ENCODE peak calls at places on chromosome 2, in five cellular contexts. N is fibroblast of pulmonary artery, A is mucosa of descending colon, R is pancreas, L is neural crest cell. O is an unnamed sample.

GRCh38 chr2:162430323-162430722 is 86.4 kb downstream of the GCA start:
- DNase-seq in N (peak), A (peak), R (no peak), L (no peak), O (no peak)

GRCh38 chr2:180040146-180040925 is 33.2 kb upstream of the CWC22 start:
- DNase-seq in N (peak), A (no peak), R (no peak), L (no peak), O (no peak)

GRCh38 chr2:180707867-180708205 is 272.6 kb upstream of the UBE2E3 start:
- DNase-seq in N (peak), A (peak), R (no peak), L (no peak), O (no peak)

GRCh38 chr2:172804423-172804822 is 68.8 kb downstream of the RAPGEF4 start:
- DNase-seq in N (no peak), A (no peak), R (no peak), L (no peak), O (no peak)

GRCh38 chr2:25258814-25259743 is 82.6 kb downstream of the DNMT3A start:
- DNase-seq in N (no peak), A (no peak), R (no peak), L (no peak), O (no peak)

GRCh38 chr2:113160962-113161361 is 12.8 kb upstream of the PSD4 start:
- DNase-seq in N (no peak), A (peak), R (no peak), L (no peak), O (no peak)

GRCh38 chr2:24402242-24403092 is 42.1 kb upstream of the ITSN2 start:
- DNase-seq in N (no peak), A (peak), R (peak), L (no peak), O (no peak)

GRCh38 chr2:138708682-138709241 is 71.4 kb downstream of the NXPH2 start:
- DNase-seq in N (peak), A (no peak), R (no peak), L (no peak), O (no peak)

GRCh38 chr2:39667142-39667880 is 1.6 kb downstream of the TMEM178A start:
- DNase-seq in N (no peak), A (no peak), R (no peak), L (no peak), O (no peak)

GRCh38 chr2:112646102-112646719 is 472 bp downstream of the SLC20A1 start:
- DNase-seq in N (no peak), A (peak), R (peak), L (peak), O (no peak)

GRCh38 chr2:71995067-71995665 is 152.5 kb downstream of the CYP26B1 start:
- DNase-seq in N (peak), A (no peak), R (no peak), L (no peak), O (no peak)

GRCh38 chr2:74548919-74549684 is 4.6 kb downstream of the LOXL3 start:
- DNase-seq in N (no peak), A (peak), R (peak), L (peak), O (peak)

GRCh38 chr2:71452565-71452964 is 796 bp upstream of the DYSF start:
- DNase-seq in N (peak), A (no peak), R (no peak), L (no peak), O (peak)

GRCh38 chr2:205947621-205948495 is 138.1 kb downstream of the INO80D start:
- DNase-seq in N (peak), A (peak), R (peak), L (peak), O (peak)

GRCh38 chr2:85936421-85937068 is 47.8 kb upstream of the ST3GAL5 start:
- DNase-seq in N (peak), A (no peak), R (no peak), L (no peak), O (no peak)

GRCh38 chr2:69624153-69624552 is 19.4 kb downstream of the AAK1 start:
- DNase-seq in N (peak), A (no peak), R (no peak), L (no peak), O (no peak)

DNA sequence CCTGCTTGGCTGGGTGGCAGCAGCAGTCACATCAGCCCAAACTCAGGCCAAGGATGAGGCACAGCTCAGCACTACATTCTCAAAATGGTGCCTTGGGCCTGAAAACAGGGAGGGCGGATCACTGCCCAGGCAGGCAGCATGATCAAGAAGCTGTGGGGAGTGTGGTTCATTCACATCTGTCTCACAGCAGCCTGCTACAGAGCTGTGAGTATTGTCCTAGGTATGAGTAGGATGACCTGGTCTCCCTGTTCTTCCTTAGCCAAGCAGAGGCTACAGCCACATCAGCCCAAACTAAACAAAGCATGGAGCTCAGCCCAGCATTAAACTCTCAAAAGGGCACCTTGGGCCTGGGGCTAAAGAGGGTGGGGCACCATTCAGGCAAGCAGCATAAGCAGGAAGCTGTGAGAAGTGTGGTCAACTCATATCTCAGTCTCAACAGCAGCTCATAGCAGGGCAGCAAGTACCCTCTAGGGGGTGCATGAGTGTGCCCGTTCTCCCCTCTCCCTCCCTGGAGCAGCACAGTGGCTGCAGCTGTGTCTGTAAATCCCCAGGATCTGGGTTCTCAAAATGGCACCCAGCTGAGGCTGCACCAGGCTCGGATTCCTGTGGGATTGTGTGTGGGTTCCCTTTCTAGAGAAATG is 139.6 kb downstream of the TRABD2A start:
- DNase-seq in N (peak), A (peak), R (no peak), L (no peak), O (no peak)
- TF ChIP-seq CTCF in N (peak), A (no peak), R (no peak), L (peak), O (no peak)

GRCh38 chr2:218583983-218584850 is 15.6 kb downstream of the CNOT9 start:
- DNase-seq in N (no peak), A (no peak), R (no peak), L (no peak), O (peak)
- TF ChIP-seq CTCF in N (peak), A (no peak), R (no peak), L (no peak), O (no peak)

DNA sequence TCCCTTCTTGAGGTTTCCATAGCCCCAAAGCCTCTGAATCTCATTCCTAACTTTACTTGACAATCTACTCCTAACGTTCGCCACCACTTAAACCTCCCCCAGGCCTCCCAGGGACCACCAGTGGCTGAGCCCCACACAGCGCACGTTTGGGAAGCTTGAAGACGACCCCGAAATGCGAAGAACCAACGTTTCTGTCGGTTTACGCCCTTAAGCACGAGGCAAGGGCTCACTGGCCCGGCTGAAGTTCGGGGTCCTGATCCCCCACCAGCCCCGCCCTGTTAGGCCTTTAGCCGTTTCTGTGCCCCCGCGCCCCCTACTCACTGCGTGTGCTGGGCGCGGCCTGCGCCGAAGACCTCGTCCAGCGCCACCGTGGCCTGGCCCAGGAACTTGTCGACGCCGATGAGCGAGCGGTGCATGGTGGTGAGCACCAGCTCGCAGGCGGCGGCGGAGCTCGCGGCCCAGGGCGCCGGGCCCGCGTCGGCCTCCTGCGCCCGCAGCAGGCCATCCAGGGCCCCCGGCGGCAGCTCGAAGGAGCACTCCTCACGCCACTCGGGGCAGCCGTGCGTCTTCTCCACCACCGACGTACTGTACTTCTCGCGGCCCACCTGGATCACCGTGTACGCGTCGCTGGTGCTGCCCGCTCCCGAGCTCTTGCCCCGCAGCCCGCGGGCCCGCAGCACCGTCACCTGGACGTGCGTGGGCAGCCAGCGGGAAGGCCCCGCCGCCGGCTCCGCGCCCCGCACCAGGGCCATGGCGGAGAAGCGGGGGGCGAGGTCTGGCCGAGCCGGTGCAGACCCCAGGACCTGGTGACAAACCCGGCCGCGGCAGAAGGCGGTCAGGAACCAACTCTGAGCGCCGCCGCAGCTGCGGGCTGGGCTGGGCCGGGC is 479 bp downstream of the RAB11FIP5 start:
- DNase-seq in N (peak), A (peak), R (peak), L (no peak), O (peak)
- TF ChIP-seq CTCF in N (no peak), A (no peak), R (no peak), L (no peak), O (no peak)

GRCh38 chr2:216216951-216217903 is 108.1 kb downstream of the XRCC5 start:
- DNase-seq in N (peak), A (no peak), R (no peak), L (no peak), O (no peak)

GRCh38 chr2:216214768-216215167 is 105.6 kb downstream of the XRCC5 start:
- DNase-seq in N (no peak), A (no peak), R (no peak), L (no peak), O (no peak)

GRCh38 chr2:216219866-216220265 is 110.7 kb downstream of the XRCC5 start:
- DNase-seq in N (no peak), A (no peak), R (no peak), L (no peak), O (no peak)

GRCh38 chr2:216217904-216218260 is 108.7 kb downstream of the XRCC5 start:
- DNase-seq in N (no peak), A (no peak), R (no peak), L (no peak), O (no peak)

GRCh38 chr2:216215991-216216390 is 106.8 kb downstream of the XRCC5 start:
- DNase-seq in N (peak), A (no peak), R (no peak), L (no peak), O (no peak)
- TF ChIP-seq CTCF in N (peak), A (no peak), R (no peak), L (peak), O (peak)

DNA sequence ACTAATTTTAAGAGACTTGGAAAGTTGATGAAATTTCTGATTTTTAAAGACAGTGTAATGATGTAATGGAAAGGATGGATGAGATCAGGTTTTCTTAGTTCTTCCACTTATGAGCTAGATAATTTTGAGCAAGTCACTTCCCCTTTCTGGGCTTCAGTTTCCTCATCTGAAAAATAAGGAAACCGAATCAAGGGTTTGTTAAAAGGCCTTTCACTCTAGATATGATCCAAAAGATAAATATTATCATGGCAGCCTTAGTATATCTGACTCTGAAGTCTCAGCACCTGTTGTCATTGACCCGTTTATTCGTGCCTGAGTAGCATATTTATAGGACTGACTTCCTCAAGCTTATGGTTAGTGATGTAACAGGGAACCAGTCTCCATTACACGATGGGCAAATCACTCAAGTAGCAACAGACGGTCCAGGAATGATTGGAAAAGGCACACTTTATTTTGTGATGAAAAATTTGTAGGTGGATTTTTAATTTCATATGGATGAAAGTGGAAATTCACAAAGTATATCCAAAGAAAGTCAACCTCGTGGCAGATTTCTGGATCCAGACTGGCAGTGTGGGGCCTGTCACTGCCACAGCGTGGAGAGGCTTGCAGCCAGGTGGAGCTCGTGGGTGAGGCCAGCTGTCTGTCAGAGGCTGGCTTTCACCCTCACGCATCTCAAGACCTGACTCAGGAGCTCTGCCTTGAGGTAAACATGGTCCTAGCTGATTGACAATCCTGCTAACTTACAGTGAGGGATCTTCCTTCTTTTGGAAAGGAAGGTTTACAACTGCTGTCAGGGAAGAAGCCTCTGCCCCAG is 137.9 kb upstream of the CXCR4 start:
- DNase-seq in N (no peak), A (no peak), R (no peak), L (no peak), O (no peak)
- TF ChIP-seq CTCF in N (no peak), A (no peak), R (no peak), L (no peak), O (no peak)